ENCODE peak calls at places on chromosomes 16 and 17, in four cellular contexts. M is IMR-90, E is H1, P is K562. Z is an unnamed sample.

GRCh38 chr16:5916711-5917191 is 819.2 kb upstream of the EEF2KMT start:
- DNase-seq in M (no peak), E (no peak), P (no peak), Z (no peak)

GRCh38 chr17:81210868-81211267 is 11.9 kb downstream of the CEP131 start:
- DNase-seq in M (no peak), E (no peak), P (no peak), Z (no peak)

GRCh38 chr16:65964752-65965151 is 401.7 kb upstream of the CDH5 start:
- DNase-seq in M (no peak), E (no peak), P (no peak), Z (no peak)

GRCh38 chr17:66611397-66611796 is 223.5 kb upstream of the CACNG5 start:
- DNase-seq in M (no peak), E (no peak), P (no peak), Z (no peak)

GRCh38 chr17:77325826-77326581 is 185.2 kb downstream of the SEC14L1 start:
- DNase-seq in M (no peak), E (no peak), P (no peak), Z (no peak)

GRCh38 chr17:39999067-39999466 is 16.2 kb upstream of the CSF3 start:
- DNase-seq in M (peak), E (no peak), P (no peak), Z (no peak)

GRCh38 chr16:62038646-62039045 is 2.4 kb upstream of the CDH8 start:
- DNase-seq in M (no peak), E (no peak), P (no peak), Z (no peak)

GRCh38 chr16:23757116-23757515 is 2.3 kb downstream of the CHP2 start:
- DNase-seq in M (no peak), E (no peak), P (no peak), Z (no peak)

GRCh38 chr17:60039509-60040442 is 38.9 kb downstream of the HEATR6 start:
- DNase-seq in M (no peak), E (no peak), P (peak), Z (no peak)

GRCh38 chr16:21083729-21084268 is 66.8 kb downstream of the DNAH3 start:
- DNase-seq in M (peak), E (peak), P (peak), Z (no peak)

GRCh38 chr17:83178533-83179201 is 99.3 kb downstream of the METRNL start:
- DNase-seq in M (no peak), E (no peak), P (no peak), Z (no peak)

GRCh38 chr16:16042076-16042475 is 92.7 kb downstream of the ABCC1 start:
- DNase-seq in M (peak), E (no peak), P (no peak), Z (no peak)

DNA sequence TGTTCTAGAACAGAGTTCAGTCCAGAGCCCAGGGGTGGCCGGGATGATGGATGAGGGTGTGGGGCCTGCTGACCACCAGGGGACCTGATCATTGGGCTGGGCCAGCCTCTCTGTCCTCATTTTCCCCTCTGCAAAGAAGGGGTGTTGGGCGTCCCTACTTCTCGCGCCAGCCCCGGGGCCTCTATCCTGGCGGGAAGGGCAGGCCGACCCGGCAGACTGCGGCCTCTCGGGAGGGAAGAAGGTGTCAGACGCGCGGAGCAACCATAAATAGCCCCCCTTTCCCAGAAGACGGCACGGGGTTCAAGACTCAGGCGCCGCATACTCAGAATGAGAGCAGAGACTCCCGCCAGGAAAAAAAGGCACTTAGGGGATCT is 1.9 kb upstream of the CACNA1G start:
- DNase-seq in M (no peak), E (no peak), P (no peak), Z (no peak)
- TF ChIP-seq CHD1 in M (no peak), E (no peak), P (no peak), Z (no peak)

GRCh38 chr16:28589930-28590329 is 6.9 kb downstream of the SULT1A2 start:
- DNase-seq in M (no peak), E (no peak), P (no peak), Z (no peak)
- TF ChIP-seq CHD1 in M (no peak), E (no peak), P (no peak), Z (no peak)

GRCh38 chr16:49354991-49355390 is 18.6 kb upstream of the C16orf78 start:
- DNase-seq in M (no peak), E (no peak), P (no peak), Z (no peak)
- TF ChIP-seq CHD1 in M (no peak), E (no peak), P (no peak), Z (no peak)

DNA sequence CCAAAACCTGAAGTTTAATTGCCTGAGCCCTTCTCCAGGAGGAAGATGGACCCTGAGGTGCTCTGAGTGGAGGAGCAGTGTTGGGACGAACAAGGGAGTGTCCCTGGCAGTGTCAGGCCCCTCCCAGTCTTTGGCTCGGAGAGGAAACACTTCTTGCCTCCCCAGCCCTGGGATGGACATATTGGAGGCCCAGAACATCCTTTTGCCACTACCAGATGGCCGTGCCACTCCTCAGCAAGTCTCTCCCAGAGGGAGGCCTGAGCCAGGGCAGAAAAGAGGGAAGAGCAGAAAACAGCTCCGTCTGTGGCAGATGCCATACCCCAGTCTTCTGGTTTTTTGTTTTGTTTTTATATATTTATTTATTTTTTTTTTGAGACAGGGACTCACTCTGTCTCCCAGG is 91.5 kb upstream of the CRHR1 start:
- DNase-seq in M (no peak), E (no peak), P (no peak), Z (no peak)
- TF ChIP-seq CHD1 in M (no peak), E (no peak), P (no peak), Z (no peak)

GRCh38 chr16:85520853-85521736 is 92.0 kb upstream of the GSE1 start:
- DNase-seq in M (no peak), E (no peak), P (no peak), Z (no peak)
- TF ChIP-seq CHD1 in M (no peak), E (no peak), P (no peak), Z (no peak)

GRCh38 chr17:17729620-17730249 is 48.5 kb downstream of the RAI1 start:
- DNase-seq in M (no peak), E (no peak), P (peak), Z (no peak)
- TF ChIP-seq CHD1 in M (no peak), E (no peak), P (no peak), Z (no peak)